ENCODE peak calls at places on chromosomes 13 and 19, in four cellular contexts. One of them, this sample, is unnamed.

GRCh38 chr13:28530729-28531194 is 35.8 kb upstream of the FLT1 start:
- DNase-seq in left colon: no peak
- DNase-seq in T1000: no peak
- DNase-seq in RPMI7951: peak
- DNase-seq in this sample: peak

GRCh38 chr13:101727118-101727517 is 274.6 kb downstream of the ITGBL1 start:
- DNase-seq in left colon: no peak
- DNase-seq in T1000: no peak
- DNase-seq in RPMI7951: peak
- DNase-seq in this sample: no peak

GRCh38 chr19:34253711-34254551 is 423 bp upstream of the GARRE1 start:
- DNase-seq in left colon: peak
- DNase-seq in T1000: peak
- DNase-seq in RPMI7951: no peak
- DNase-seq in this sample: no peak

GRCh38 chr13:114067886-114068722 is 64.3 kb downstream of the RASA3 start:
- DNase-seq in left colon: peak
- DNase-seq in T1000: no peak
- DNase-seq in RPMI7951: no peak
- DNase-seq in this sample: no peak

GRCh38 chr13:35460061-35460460 is 16.4 kb downstream of the MAB21L1 start:
- DNase-seq in left colon: no peak
- DNase-seq in T1000: no peak
- DNase-seq in RPMI7951: no peak
- DNase-seq in this sample: no peak

GRCh38 chr13:37001921-37002250 is 1.3 kb downstream of the EXOSC8 start:
- DNase-seq in left colon: no peak
- DNase-seq in T1000: no peak
- DNase-seq in RPMI7951: no peak
- DNase-seq in this sample: no peak

GRCh38 chr19:36090930-36091695 is 19.8 kb upstream of the OVOL3 start:
- DNase-seq in left colon: no peak
- DNase-seq in T1000: no peak
- DNase-seq in RPMI7951: no peak
- DNase-seq in this sample: no peak

GRCh38 chr13:41465215-41465907 is 8.0 kb downstream of the RGCC start:
- DNase-seq in left colon: peak
- DNase-seq in T1000: peak
- DNase-seq in RPMI7951: peak
- DNase-seq in this sample: peak

GRCh38 chr13:110799246-110800236 is 86.0 kb downstream of the ING1 start:
- DNase-seq in left colon: no peak
- DNase-seq in T1000: no peak
- DNase-seq in RPMI7951: peak
- DNase-seq in this sample: peak

GRCh38 chr13:93230466-93230865 is 3.9 kb downstream of the GPC6 start:
- DNase-seq in left colon: no peak
- DNase-seq in T1000: no peak
- DNase-seq in RPMI7951: no peak
- DNase-seq in this sample: no peak

GRCh38 chr13:50129923-50130685 is 114.9 kb downstream of the KCNRG start:
- DNase-seq in left colon: no peak
- DNase-seq in T1000: no peak
- DNase-seq in RPMI7951: peak
- DNase-seq in this sample: peak

GRCh38 chr13:40895715-40896184 is 106.3 kb downstream of the SLC25A15 start:
- DNase-seq in left colon: peak
- DNase-seq in T1000: no peak
- DNase-seq in RPMI7951: no peak
- DNase-seq in this sample: no peak

GRCh38 chr13:51858433-51859247 is 3.1 kb upstream of the CCDC70 start:
- DNase-seq in left colon: no peak
- DNase-seq in T1000: no peak
- DNase-seq in RPMI7951: no peak
- DNase-seq in this sample: no peak

GRCh38 chr19:35216026-35216832 is 12.3 kb downstream of the FAM187B start:
- DNase-seq in left colon: no peak
- DNase-seq in T1000: no peak
- DNase-seq in RPMI7951: peak
- DNase-seq in this sample: no peak

GRCh38 chr13:42747399-42747873 is 33.9 kb upstream of the FAM216B start:
- DNase-seq in left colon: no peak
- DNase-seq in T1000: peak
- DNase-seq in RPMI7951: peak
- DNase-seq in this sample: peak

GRCh38 chr19:2207991-2208860 is 27.9 kb downstream of the PLEKHJ1 start:
- DNase-seq in left colon: peak
- DNase-seq in T1000: peak
- DNase-seq in RPMI7951: peak
- DNase-seq in this sample: peak